ENCODE peak calls at places on chromosomes 11 and 22, in ten cellular contexts. J, X, B, Z, Q, F, A, K, R and T are unnamed samples.

GRCh38 chr11:72226701-72227100 is 2.1 kb downstream of the INPPL1 start:
- DNase-seq in J (no peak), X (no peak), B (no peak), Z (no peak), Q (no peak), F (no peak), A (peak; percentile 50), K (no peak), R (no peak), T (no peak)

GRCh38 chr11:35045219-35045819 is 93.7 kb upstream of the CD44 start:
- DNase-seq in J (no peak), X (no peak), B (peak; percentile 40), Z (no peak), Q (no peak), F (no peak), A (peak; percentile 88), K (no peak), R (no peak), T (no peak)

GRCh38 chr22:35766654-35767580 is 49.2 kb downstream of the APOL5 start:
- DNase-seq in J (no peak), X (no peak), B (no peak), Z (no peak), Q (no peak), F (no peak), A (no peak), K (no peak), R (no peak), T (peak; percentile 25)

GRCh38 chr11:69638941-69639681 is 1.8 kb upstream of the CCND1 start:
- DNase-seq in J (peak; percentile 95), X (peak; percentile 96), B (no peak), Z (peak; percentile 88), Q (peak; percentile 91), F (peak; percentile 97), A (peak; percentile 63), K (peak; percentile 95), R (no peak), T (peak; percentile 83)

GRCh38 chr11:28760676-28761390 is 652.6 kb downstream of the METTL15 start:
- DNase-seq in J (peak; percentile 45), X (no peak), B (no peak), Z (peak; percentile 90), Q (no peak), F (no peak), A (no peak), K (no peak), R (no peak), T (peak; percentile 86)

GRCh38 chr11:78265326-78265725 is 76.6 kb downstream of the USP35 start:
- DNase-seq in J (no peak), X (no peak), B (no peak), Z (no peak), Q (no peak), F (no peak), A (no peak), K (no peak), R (no peak), T (no peak)

GRCh38 chr11:12485328-12485727 is 108.0 kb downstream of the PARVA start:
- DNase-seq in J (no peak), X (no peak), B (no peak), Z (no peak), Q (no peak), F (no peak), A (no peak), K (no peak), R (no peak), T (no peak)

GRCh38 chr11:129278586-129279319 is 86.6 kb upstream of the ARHGAP32 start:
- DNase-seq in J (peak; percentile 12), X (peak; percentile 56), B (no peak), Z (no peak), Q (peak; percentile 57), F (no peak), A (peak; percentile 62), K (no peak), R (no peak), T (no peak)

GRCh38 chr11:92455221-92455790 is 230.7 kb downstream of the FAT3 start:
- DNase-seq in J (peak; percentile 50), X (no peak), B (no peak), Z (no peak), Q (no peak), F (no peak), A (no peak), K (no peak), R (no peak), T (no peak)

GRCh38 chr22:28143961-28144745 is 225.1 kb upstream of the PITPNB start:
- DNase-seq in J (no peak), X (no peak), B (no peak), Z (no peak), Q (no peak), F (no peak), A (no peak), K (no peak), R (no peak), T (no peak)

GRCh38 chr11:60125962-60126585 is 37.6 kb downstream of the MS4A2 start:
- DNase-seq in J (peak; percentile 90), X (no peak), B (no peak), Z (no peak), Q (no peak), F (no peak), A (no peak), K (no peak), R (no peak), T (peak; percentile 88)